ENCODE peak calls at places on chromosomes 7 and 10, in ten cellular contexts. E, I, A, D, T, C, P, S, O and K are unnamed samples.

GRCh38 chr7:102883098-102883860 is 29.5 kb upstream of the LRRC17 start:
- DNase-seq in E (no peak), I (no peak), A (no peak), D (no peak), T (no peak), C (no peak), P (peak), S (no peak), O (peak), K (peak)

GRCh38 chr10:86087716-86088115 is 278.9 kb downstream of the GRID1 start:
- DNase-seq in E (no peak), I (peak), A (no peak), D (peak), T (no peak), C (no peak), P (no peak), S (no peak), O (no peak), K (no peak)

GRCh38 chr10:45513586-45513985 is 139.6 kb downstream of the ALOX5 start:
- DNase-seq in E (no peak), I (no peak), A (no peak), D (no peak), T (no peak), C (no peak), P (no peak), S (no peak), O (peak), K (no peak)

GRCh38 chr10:18571076-18571475 is 80.3 kb downstream of the NSUN6 start:
- DNase-seq in E (no peak), I (no peak), A (no peak), D (no peak), T (no peak), C (no peak), P (no peak), S (no peak), O (no peak), K (no peak)

GRCh38 chr10:6036861-6037321 is 25.3 kb downstream of the IL2RA start:
- DNase-seq in E (peak), I (no peak), A (no peak), D (no peak), T (no peak), C (peak), P (no peak), S (peak), O (no peak), K (no peak)

GRCh38 chr7:47125529-47125928 is 456.4 kb downstream of the TNS3 start:
- DNase-seq in E (no peak), I (no peak), A (no peak), D (no peak), T (no peak), C (no peak), P (no peak), S (no peak), O (no peak), K (no peak)

GRCh38 chr10:15324611-15325010 is 46.5 kb downstream of the FAM171A1 start:
- DNase-seq in E (no peak), I (no peak), A (no peak), D (no peak), T (no peak), C (no peak), P (no peak), S (no peak), O (no peak), K (no peak)

GRCh38 chr10:91197044-91197651 is 23.3 kb upstream of the PCGF5 start:
- DNase-seq in E (no peak), I (no peak), A (no peak), D (no peak), T (no peak), C (no peak), P (no peak), S (no peak), O (no peak), K (no peak)

GRCh38 chr7:87318741-87319140 is 26.7 kb upstream of the CROT start:
- DNase-seq in E (no peak), I (no peak), A (no peak), D (no peak), T (no peak), C (no peak), P (peak), S (no peak), O (peak), K (no peak)

GRCh38 chr10:129774736-129775401 is 189.2 kb downstream of the EBF3 start:
- DNase-seq in E (no peak), I (no peak), A (no peak), D (no peak), T (no peak), C (no peak), P (no peak), S (no peak), O (no peak), K (no peak)

GRCh38 chr7:81924494-81924893 is 154.6 kb upstream of the HGF start:
- DNase-seq in E (no peak), I (no peak), A (no peak), D (no peak), T (no peak), C (no peak), P (no peak), S (no peak), O (no peak), K (no peak)

GRCh38 chr7:52961084-52961483 is 74.3 kb upstream of the POM121L12 start:
- DNase-seq in E (no peak), I (no peak), A (no peak), D (no peak), T (no peak), C (no peak), P (no peak), S (no peak), O (no peak), K (no peak)

GRCh38 chr10:35386594-35387174 is 50.4 kb downstream of the CCNY start:
- DNase-seq in E (no peak), I (no peak), A (peak), D (no peak), T (no peak), C (peak), P (peak), S (no peak), O (no peak), K (no peak)

GRCh38 chr10:47441973-47442750 is 41.8 kb downstream of the ANXA8 start:
- DNase-seq in E (no peak), I (no peak), A (no peak), D (no peak), T (no peak), C (no peak), P (no peak), S (no peak), O (no peak), K (no peak)

GRCh38 chr10:90806677-90807076 is 51.2 kb downstream of the HTR7 start:
- DNase-seq in E (no peak), I (no peak), A (no peak), D (no peak), T (no peak), C (no peak), P (no peak), S (no peak), O (no peak), K (no peak)

GRCh38 chr10:78981970-78982281 is 86.8 kb upstream of the ZMIZ1 start:
- DNase-seq in E (no peak), I (no peak), A (no peak), D (no peak), T (no peak), C (peak), P (no peak), S (no peak), O (no peak), K (no peak)

GRCh38 chr7:103148131-103148993 is 537 bp downstream of the NAPEPLD start:
- DNase-seq in E (no peak), I (no peak), A (no peak), D (no peak), T (no peak), C (no peak), P (no peak), S (no peak), O (no peak), K (no peak)

GRCh38 chr7:135525426-135525825 is 15.5 kb upstream of the CNOT4 start:
- DNase-seq in E (no peak), I (no peak), A (no peak), D (no peak), T (no peak), C (no peak), P (no peak), S (no peak), O (no peak), K (no peak)

GRCh38 chr10:47207280-47207613 is 92.8 kb upstream of the GDF10 start:
- DNase-seq in E (no peak), I (no peak), A (no peak), D (no peak), T (no peak), C (no peak), P (peak), S (peak), O (no peak), K (peak)

GRCh38 chr7:129781128-129781855 is 169.8 kb downstream of the NRF1 start:
- DNase-seq in E (no peak), I (no peak), A (peak), D (no peak), T (no peak), C (no peak), P (peak), S (no peak), O (no peak), K (peak)

GRCh38 chr7:15005672-15006071 is 103.1 kb upstream of the DGKB start:
- DNase-seq in E (no peak), I (no peak), A (no peak), D (no peak), T (no peak), C (no peak), P (no peak), S (no peak), O (no peak), K (no peak)

GRCh38 chr7:45223728-45224630 is 66.4 kb downstream of the RAMP3 start:
- DNase-seq in E (no peak), I (no peak), A (no peak), D (no peak), T (no peak), C (no peak), P (no peak), S (no peak), O (no peak), K (no peak)

GRCh38 chr10:27581225-27581624 is 77.1 kb downstream of the RAB18 start:
- DNase-seq in E (no peak), I (no peak), A (no peak), D (no peak), T (no peak), C (no peak), P (no peak), S (no peak), O (no peak), K (no peak)

GRCh38 chr7:6558837-6559236 is 7.6 kb upstream of the GRID2IP start:
- DNase-seq in E (no peak), I (no peak), A (peak), D (no peak), T (no peak), C (no peak), P (peak), S (peak), O (peak), K (peak)

GRCh38 chr7:11843113-11843765 is 11.2 kb upstream of the THSD7A start:
- DNase-seq in E (no peak), I (no peak), A (no peak), D (no peak), T (no peak), C (no peak), P (no peak), S (no peak), O (peak), K (no peak)

GRCh38 chr7:87047-87446 is 105.3 kb upstream of the FAM20C start:
- DNase-seq in E (no peak), I (no peak), A (no peak), D (no peak), T (no peak), C (no peak), P (no peak), S (no peak), O (no peak), K (no peak)

GRCh38 chr7:63073286-63073685 is 925.4 kb upstream of the ZNF722 start:
- DNase-seq in E (no peak), I (no peak), A (no peak), D (no peak), T (no peak), C (no peak), P (no peak), S (no peak), O (no peak), K (no peak)

GRCh38 chr7:92621026-92621540 is 30.9 kb upstream of the FAM133B start:
- DNase-seq in E (peak), I (peak), A (peak), D (no peak), T (peak), C (peak), P (peak), S (peak), O (peak), K (peak)

GRCh38 chr7:151339651-151340377 is 1.8 kb upstream of the NUB1 start:
- DNase-seq in E (no peak), I (no peak), A (no peak), D (no peak), T (peak), C (no peak), P (no peak), S (no peak), O (no peak), K (peak)

GRCh38 chr7:100620239-100620638 is 7.9 kb downstream of the MOSPD3 start:
- DNase-seq in E (no peak), I (no peak), A (no peak), D (no peak), T (no peak), C (no peak), P (no peak), S (no peak), O (no peak), K (no peak)